ENCODE peak calls at places on chromosomes 4 and X, in five cellular contexts. One of them, this sample, is unnamed.

GRCh38 chr4:145988628-145989027 is 50.0 kb upstream of the ZNF827 start:
- DNase-seq in stimulated activated CD8-positive, alpha-beta memory T cell treated with anti-CD3 and anti-CD28 coated beads, Interleukin-15, amount 100 ng/mL, for 4 hours: no peak
- DNase-seq in activated T-cell treated with anti-CD3 and anti-CD28 coated beads for 1 hour: no peak
- DNase-seq in NCI-H345: peak
- DNase-seq in GM10248: no peak
- DNase-seq in this sample: no peak

GRCh38 chr4:109425405-109425804 is 8.2 kb upstream of the SEC24B start:
- DNase-seq in activated T-cell treated with anti-CD3 and anti-CD28 coated beads for 1 hour: no peak
- DNase-seq in stimulated activated CD8-positive, alpha-beta memory T cell treated with anti-CD3 and anti-CD28 coated beads, Interleukin-15, amount 100 ng/mL, for 4 hours: no peak
- DNase-seq in GM10248: no peak
- DNase-seq in NCI-H345: no peak
- DNase-seq in this sample: no peak

GRCh38 chrX:27883468-27884092 is 75.8 kb downstream of the MAGEB10 start:
- DNase-seq in stimulated activated CD8-positive, alpha-beta memory T cell treated with anti-CD3 and anti-CD28 coated beads, Interleukin-15, amount 100 ng/mL, for 4 hours: no peak
- DNase-seq in GM10248: no peak
- DNase-seq in activated T-cell treated with anti-CD3 and anti-CD28 coated beads for 1 hour: no peak
- DNase-seq in NCI-H345: no peak
- DNase-seq in this sample: no peak

GRCh38 chrX:68997461-68997860 is 167.8 kb downstream of the PJA1 start:
- DNase-seq in activated T-cell treated with anti-CD3 and anti-CD28 coated beads for 1 hour: no peak
- DNase-seq in stimulated activated CD8-positive, alpha-beta memory T cell treated with anti-CD3 and anti-CD28 coated beads, Interleukin-15, amount 100 ng/mL, for 4 hours: no peak
- DNase-seq in GM10248: no peak
- DNase-seq in NCI-H345: no peak
- DNase-seq in this sample: no peak

GRCh38 chrX:31333181-31333831 is 261.5 kb upstream of the FTHL17 start:
- DNase-seq in NCI-H345: no peak
- DNase-seq in activated T-cell treated with anti-CD3 and anti-CD28 coated beads for 1 hour: no peak
- DNase-seq in stimulated activated CD8-positive, alpha-beta memory T cell treated with anti-CD3 and anti-CD28 coated beads, Interleukin-15, amount 100 ng/mL, for 4 hours: no peak
- DNase-seq in GM10248: no peak
- DNase-seq in this sample: no peak

GRCh38 chr4:170979736-170980135 is 833.5 kb upstream of the GALNTL6 start:
- DNase-seq in activated T-cell treated with anti-CD3 and anti-CD28 coated beads for 1 hour: no peak
- DNase-seq in NCI-H345: no peak
- DNase-seq in GM10248: no peak
- DNase-seq in stimulated activated CD8-positive, alpha-beta memory T cell treated with anti-CD3 and anti-CD28 coated beads, Interleukin-15, amount 100 ng/mL, for 4 hours: no peak
- DNase-seq in this sample: no peak

GRCh38 chrX:134622056-134622812 is 36.0 kb downstream of the PLAC1 start:
- DNase-seq in GM10248: peak
- DNase-seq in NCI-H345: no peak
- DNase-seq in stimulated activated CD8-positive, alpha-beta memory T cell treated with anti-CD3 and anti-CD28 coated beads, Interleukin-15, amount 100 ng/mL, for 4 hours: no peak
- DNase-seq in activated T-cell treated with anti-CD3 and anti-CD28 coated beads for 1 hour: no peak
- DNase-seq in this sample: no peak

GRCh38 chrX:140292188-140292587 is 212.7 kb downstream of the SOX3 start:
- DNase-seq in NCI-H345: no peak
- DNase-seq in stimulated activated CD8-positive, alpha-beta memory T cell treated with anti-CD3 and anti-CD28 coated beads, Interleukin-15, amount 100 ng/mL, for 4 hours: no peak
- DNase-seq in activated T-cell treated with anti-CD3 and anti-CD28 coated beads for 1 hour: no peak
- DNase-seq in GM10248: no peak
- DNase-seq in this sample: no peak

GRCh38 chr4:48635310-48635709 is 144.8 kb downstream of the FRYL start:
- DNase-seq in GM10248: no peak
- DNase-seq in stimulated activated CD8-positive, alpha-beta memory T cell treated with anti-CD3 and anti-CD28 coated beads, Interleukin-15, amount 100 ng/mL, for 4 hours: no peak
- DNase-seq in activated T-cell treated with anti-CD3 and anti-CD28 coated beads for 1 hour: no peak
- DNase-seq in NCI-H345: no peak
- DNase-seq in this sample: no peak

GRCh38 chr4:4480685-4481393 is 61.0 kb downstream of the STX18 start:
- DNase-seq in activated T-cell treated with anti-CD3 and anti-CD28 coated beads for 1 hour: no peak
- DNase-seq in stimulated activated CD8-positive, alpha-beta memory T cell treated with anti-CD3 and anti-CD28 coated beads, Interleukin-15, amount 100 ng/mL, for 4 hours: no peak
- DNase-seq in GM10248: no peak
- DNase-seq in NCI-H345: no peak
- DNase-seq in this sample: no peak

GRCh38 chr4:52573551-52573950 is 85.5 kb downstream of the USP46 start:
- DNase-seq in activated T-cell treated with anti-CD3 and anti-CD28 coated beads for 1 hour: no peak
- DNase-seq in NCI-H345: no peak
- DNase-seq in GM10248: no peak
- DNase-seq in stimulated activated CD8-positive, alpha-beta memory T cell treated with anti-CD3 and anti-CD28 coated beads, Interleukin-15, amount 100 ng/mL, for 4 hours: no peak
- DNase-seq in this sample: no peak

GRCh38 chr4:98905834-98906233 is 23.1 kb downstream of the EIF4E start:
- DNase-seq in GM10248: no peak
- DNase-seq in NCI-H345: no peak
- DNase-seq in activated T-cell treated with anti-CD3 and anti-CD28 coated beads for 1 hour: no peak
- DNase-seq in stimulated activated CD8-positive, alpha-beta memory T cell treated with anti-CD3 and anti-CD28 coated beads, Interleukin-15, amount 100 ng/mL, for 4 hours: no peak
- DNase-seq in this sample: no peak

GRCh38 chrX:38117485-38117884 is 103.2 kb downstream of the SRPX start:
- DNase-seq in stimulated activated CD8-positive, alpha-beta memory T cell treated with anti-CD3 and anti-CD28 coated beads, Interleukin-15, amount 100 ng/mL, for 4 hours: no peak
- DNase-seq in GM10248: no peak
- DNase-seq in NCI-H345: peak
- DNase-seq in activated T-cell treated with anti-CD3 and anti-CD28 coated beads for 1 hour: no peak
- DNase-seq in this sample: no peak

GRCh38 chr4:82885410-82885809 is 5.5 kb downstream of the SEC31A start:
- DNase-seq in NCI-H345: no peak
- DNase-seq in GM10248: no peak
- DNase-seq in stimulated activated CD8-positive, alpha-beta memory T cell treated with anti-CD3 and anti-CD28 coated beads, Interleukin-15, amount 100 ng/mL, for 4 hours: no peak
- DNase-seq in activated T-cell treated with anti-CD3 and anti-CD28 coated beads for 1 hour: no peak
- DNase-seq in this sample: no peak

GRCh38 chr4:169557061-169557636 is 55.2 kb downstream of the NEK1 start:
- DNase-seq in NCI-H345: no peak
- DNase-seq in activated T-cell treated with anti-CD3 and anti-CD28 coated beads for 1 hour: no peak
- DNase-seq in GM10248: no peak
- DNase-seq in stimulated activated CD8-positive, alpha-beta memory T cell treated with anti-CD3 and anti-CD28 coated beads, Interleukin-15, amount 100 ng/mL, for 4 hours: no peak
- DNase-seq in this sample: no peak

GRCh38 chr4:83075271-83075670 is 39.3 kb downstream of the PLAC8 start:
- DNase-seq in activated T-cell treated with anti-CD3 and anti-CD28 coated beads for 1 hour: no peak
- DNase-seq in GM10248: no peak
- DNase-seq in NCI-H345: no peak
- DNase-seq in stimulated activated CD8-positive, alpha-beta memory T cell treated with anti-CD3 and anti-CD28 coated beads, Interleukin-15, amount 100 ng/mL, for 4 hours: no peak
- DNase-seq in this sample: no peak

GRCh38 chrX:99353412-99353811 is 1056.7 kb downstream of the PCDH19 start:
- DNase-seq in stimulated activated CD8-positive, alpha-beta memory T cell treated with anti-CD3 and anti-CD28 coated beads, Interleukin-15, amount 100 ng/mL, for 4 hours: no peak
- DNase-seq in NCI-H345: no peak
- DNase-seq in GM10248: no peak
- DNase-seq in activated T-cell treated with anti-CD3 and anti-CD28 coated beads for 1 hour: no peak
- DNase-seq in this sample: no peak

GRCh38 chrX:44643723-44644122 is 101.1 kb upstream of the FUNDC1 start:
- DNase-seq in GM10248: no peak
- DNase-seq in NCI-H345: no peak
- DNase-seq in stimulated activated CD8-positive, alpha-beta memory T cell treated with anti-CD3 and anti-CD28 coated beads, Interleukin-15, amount 100 ng/mL, for 4 hours: no peak
- DNase-seq in activated T-cell treated with anti-CD3 and anti-CD28 coated beads for 1 hour: no peak
- DNase-seq in this sample: no peak

GRCh38 chr4:124464836-124465235 is 247.7 kb downstream of the ANKRD50 start:
- DNase-seq in activated T-cell treated with anti-CD3 and anti-CD28 coated beads for 1 hour: no peak
- DNase-seq in GM10248: no peak
- DNase-seq in stimulated activated CD8-positive, alpha-beta memory T cell treated with anti-CD3 and anti-CD28 coated beads, Interleukin-15, amount 100 ng/mL, for 4 hours: no peak
- DNase-seq in NCI-H345: no peak
- DNase-seq in this sample: no peak

GRCh38 chr4:4585012-4585670 is 43.3 kb upstream of the STX18 start:
- DNase-seq in GM10248: no peak
- DNase-seq in activated T-cell treated with anti-CD3 and anti-CD28 coated beads for 1 hour: no peak
- DNase-seq in stimulated activated CD8-positive, alpha-beta memory T cell treated with anti-CD3 and anti-CD28 coated beads, Interleukin-15, amount 100 ng/mL, for 4 hours: no peak
- DNase-seq in NCI-H345: no peak
- DNase-seq in this sample: no peak

GRCh38 chr4:1234811-1235292 is 14.1 kb downstream of the CTBP1 start:
- DNase-seq in activated T-cell treated with anti-CD3 and anti-CD28 coated beads for 1 hour: no peak
- DNase-seq in NCI-H345: no peak
- DNase-seq in GM10248: no peak
- DNase-seq in stimulated activated CD8-positive, alpha-beta memory T cell treated with anti-CD3 and anti-CD28 coated beads, Interleukin-15, amount 100 ng/mL, for 4 hours: no peak
- DNase-seq in this sample: no peak

GRCh38 chr4:176534566-176534965 is 214.8 kb downstream of the SPCS3 start:
- DNase-seq in stimulated activated CD8-positive, alpha-beta memory T cell treated with anti-CD3 and anti-CD28 coated beads, Interleukin-15, amount 100 ng/mL, for 4 hours: no peak
- DNase-seq in NCI-H345: no peak
- DNase-seq in activated T-cell treated with anti-CD3 and anti-CD28 coated beads for 1 hour: no peak
- DNase-seq in GM10248: no peak
- DNase-seq in this sample: no peak

GRCh38 chr4:140718240-140718639 is 37.9 kb downstream of the TBC1D9 start:
- DNase-seq in stimulated activated CD8-positive, alpha-beta memory T cell treated with anti-CD3 and anti-CD28 coated beads, Interleukin-15, amount 100 ng/mL, for 4 hours: no peak
- DNase-seq in activated T-cell treated with anti-CD3 and anti-CD28 coated beads for 1 hour: no peak
- DNase-seq in GM10248: no peak
- DNase-seq in NCI-H345: no peak
- DNase-seq in this sample: no peak

GRCh38 chrX:10506781-10507180 is 113.6 kb downstream of the MID1 start:
- DNase-seq in activated T-cell treated with anti-CD3 and anti-CD28 coated beads for 1 hour: no peak
- DNase-seq in stimulated activated CD8-positive, alpha-beta memory T cell treated with anti-CD3 and anti-CD28 coated beads, Interleukin-15, amount 100 ng/mL, for 4 hours: no peak
- DNase-seq in GM10248: no peak
- DNase-seq in NCI-H345: no peak
- DNase-seq in this sample: no peak

GRCh38 chr4:37453004-37453360 is 208.4 kb downstream of the NWD2 start:
- DNase-seq in activated T-cell treated with anti-CD3 and anti-CD28 coated beads for 1 hour: no peak
- DNase-seq in NCI-H345: peak
- DNase-seq in GM10248: peak
- DNase-seq in stimulated activated CD8-positive, alpha-beta memory T cell treated with anti-CD3 and anti-CD28 coated beads, Interleukin-15, amount 100 ng/mL, for 4 hours: no peak
- DNase-seq in this sample: peak

GRCh38 chrX:44245730-44246129 is 97.7 kb downstream of the EFHC2 start:
- DNase-seq in NCI-H345: no peak
- DNase-seq in activated T-cell treated with anti-CD3 and anti-CD28 coated beads for 1 hour: no peak
- DNase-seq in stimulated activated CD8-positive, alpha-beta memory T cell treated with anti-CD3 and anti-CD28 coated beads, Interleukin-15, amount 100 ng/mL, for 4 hours: no peak
- DNase-seq in GM10248: no peak
- DNase-seq in this sample: no peak

GRCh38 chrX:53194308-53194707 is 30.7 kb downstream of the KDM5C start:
- DNase-seq in stimulated activated CD8-positive, alpha-beta memory T cell treated with anti-CD3 and anti-CD28 coated beads, Interleukin-15, amount 100 ng/mL, for 4 hours: no peak
- DNase-seq in activated T-cell treated with anti-CD3 and anti-CD28 coated beads for 1 hour: no peak
- DNase-seq in GM10248: no peak
- DNase-seq in NCI-H345: no peak
- DNase-seq in this sample: no peak

GRCh38 chrX:23782455-23782854 is 518 bp upstream of the SAT1 start:
- DNase-seq in stimulated activated CD8-positive, alpha-beta memory T cell treated with anti-CD3 and anti-CD28 coated beads, Interleukin-15, amount 100 ng/mL, for 4 hours: no peak
- DNase-seq in GM10248: no peak
- DNase-seq in activated T-cell treated with anti-CD3 and anti-CD28 coated beads for 1 hour: no peak
- DNase-seq in NCI-H345: no peak
- DNase-seq in this sample: no peak

GRCh38 chr4:110119347-110119746 is 79.1 kb downstream of the ELOVL6 start:
- DNase-seq in stimulated activated CD8-positive, alpha-beta memory T cell treated with anti-CD3 and anti-CD28 coated beads, Interleukin-15, amount 100 ng/mL, for 4 hours: no peak
- DNase-seq in activated T-cell treated with anti-CD3 and anti-CD28 coated beads for 1 hour: no peak
- DNase-seq in NCI-H345: no peak
- DNase-seq in GM10248: peak
- DNase-seq in this sample: no peak

GRCh38 chr4:127783971-127784519 is 1.9 kb downstream of the HSPA4L start:
- DNase-seq in NCI-H345: no peak
- DNase-seq in activated T-cell treated with anti-CD3 and anti-CD28 coated beads for 1 hour: no peak
- DNase-seq in GM10248: no peak
- DNase-seq in stimulated activated CD8-positive, alpha-beta memory T cell treated with anti-CD3 and anti-CD28 coated beads, Interleukin-15, amount 100 ng/mL, for 4 hours: no peak
- DNase-seq in this sample: no peak

GRCh38 chrX:122441451-122441850 is 742.6 kb upstream of the GRIA3 start:
- DNase-seq in activated T-cell treated with anti-CD3 and anti-CD28 coated beads for 1 hour: no peak
- DNase-seq in stimulated activated CD8-positive, alpha-beta memory T cell treated with anti-CD3 and anti-CD28 coated beads, Interleukin-15, amount 100 ng/mL, for 4 hours: no peak
- DNase-seq in GM10248: no peak
- DNase-seq in NCI-H345: no peak
- DNase-seq in this sample: no peak

GRCh38 chrX:70878925-70879324 is 29.6 kb downstream of the TEX11 start:
- DNase-seq in activated T-cell treated with anti-CD3 and anti-CD28 coated beads for 1 hour: no peak
- DNase-seq in GM10248: no peak
- DNase-seq in stimulated activated CD8-positive, alpha-beta memory T cell treated with anti-CD3 and anti-CD28 coated beads, Interleukin-15, amount 100 ng/mL, for 4 hours: no peak
- DNase-seq in NCI-H345: no peak
- DNase-seq in this sample: no peak

GRCh38 chr4:80475781-80476180 is 140.3 kb downstream of the CFAP299 start:
- DNase-seq in stimulated activated CD8-positive, alpha-beta memory T cell treated with anti-CD3 and anti-CD28 coated beads, Interleukin-15, amount 100 ng/mL, for 4 hours: no peak
- DNase-seq in NCI-H345: no peak
- DNase-seq in activated T-cell treated with anti-CD3 and anti-CD28 coated beads for 1 hour: no peak
- DNase-seq in GM10248: no peak
- DNase-seq in this sample: no peak

GRCh38 chr4:94892051-94892450 is 134.3 kb downstream of the BMPR1B start:
- DNase-seq in activated T-cell treated with anti-CD3 and anti-CD28 coated beads for 1 hour: no peak
- DNase-seq in stimulated activated CD8-positive, alpha-beta memory T cell treated with anti-CD3 and anti-CD28 coated beads, Interleukin-15, amount 100 ng/mL, for 4 hours: no peak
- DNase-seq in NCI-H345: no peak
- DNase-seq in GM10248: no peak
- DNase-seq in this sample: no peak

GRCh38 chrX:13994681-13995080 is 35.0 kb downstream of the GEMIN8 start:
- DNase-seq in NCI-H345: no peak
- DNase-seq in activated T-cell treated with anti-CD3 and anti-CD28 coated beads for 1 hour: no peak
- DNase-seq in GM10248: no peak
- DNase-seq in stimulated activated CD8-positive, alpha-beta memory T cell treated with anti-CD3 and anti-CD28 coated beads, Interleukin-15, amount 100 ng/mL, for 4 hours: no peak
- DNase-seq in this sample: no peak